ENCODE peak calls at places on chromosomes 1 and 21, in six cellular contexts. Y is T-helper 9 cell, E is amygdala, Z is activated T-helper 1 cell treated with Interleukin-2 at 50 U/mL for 16 hours, J is EH, X is NCI-H1436. S is an unnamed sample.

GRCh38 chr21:45522381-45522780 is 19.9 kb downstream of the SLC19A1 start:
- DNase-seq in Y (no peak), E (no peak), Z (no peak), J (no peak), X (no peak), S (no peak)

GRCh38 chr1:167095368-167095767 is 1.5 kb downstream of the STYXL2 start:
- DNase-seq in Y (no peak), E (no peak), Z (no peak), J (peak), X (no peak), S (no peak)

GRCh38 chr1:32405672-32406467 is 11.6 kb upstream of the BSDC1 start:
- DNase-seq in Y (no peak), E (no peak), Z (no peak), J (no peak), X (no peak), S (no peak)

GRCh38 chr1:65830306-65830705 is 37.6 kb downstream of the PDE4B start:
- DNase-seq in Y (no peak), E (no peak), Z (no peak), J (no peak), X (no peak), S (peak)

GRCh38 chr21:43733060-43733459 is 14.1 kb downstream of the PDXK start:
- DNase-seq in Y (peak), E (no peak), Z (no peak), J (no peak), X (no peak), S (no peak)

GRCh38 chr1:200866521-200866920 is 6.3 kb upstream of the GPR25 start:
- DNase-seq in Y (no peak), E (no peak), Z (no peak), J (no peak), X (no peak), S (peak)

GRCh38 chr1:84732520-84732919 is 42.3 kb upstream of the SSX2IP start:
- DNase-seq in Y (no peak), E (no peak), Z (no peak), J (no peak), X (no peak), S (no peak)

GRCh38 chr1:67844988-67845387 is 11.7 kb upstream of the GNG12 start:
- DNase-seq in Y (no peak), E (no peak), Z (no peak), J (no peak), X (no peak), S (no peak)

GRCh38 chr1:156852414-156852874 is 6.5 kb downstream of the INSRR start:
- DNase-seq in Y (no peak), E (peak), Z (no peak), J (peak), X (no peak), S (no peak)

GRCh38 chr1:39146681-39147080 is 57.8 kb upstream of the MACF1 start:
- DNase-seq in Y (no peak), E (no peak), Z (no peak), J (no peak), X (no peak), S (no peak)

GRCh38 chr21:34871026-34871908 is 177.8 kb downstream of the RUNX1 start:
- DNase-seq in Y (no peak), E (no peak), Z (no peak), J (no peak), X (no peak), S (no peak)

GRCh38 chr1:228309548-228310067 is 97.0 kb downstream of the TRIM11 start:
- DNase-seq in Y (no peak), E (no peak), Z (no peak), J (no peak), X (no peak), S (no peak)

GRCh38 chr1:207362962-207363858 is 41.7 kb downstream of the CD55 start:
- DNase-seq in Y (no peak), E (no peak), Z (no peak), J (peak), X (no peak), S (no peak)

GRCh38 chr1:211599250-211599649 is 20.3 kb upstream of the SLC30A1 start:
- DNase-seq in Y (no peak), E (no peak), Z (no peak), J (no peak), X (no peak), S (no peak)

GRCh38 chr1:85027242-85027983 is 20.9 kb downstream of the MCOLN3 start:
- DNase-seq in Y (peak), E (no peak), Z (no peak), J (peak), X (no peak), S (no peak)

GRCh38 chr1:165070675-165071074 is 285.8 kb downstream of the LMX1A start:
- DNase-seq in Y (no peak), E (no peak), Z (no peak), J (no peak), X (no peak), S (no peak)

GRCh38 chr1:243528459-243529120 is 272.7 kb downstream of the SDCCAG8 start:
- DNase-seq in Y (no peak), E (no peak), Z (no peak), J (no peak), X (no peak), S (no peak)

GRCh38 chr1:169696273-169697100 is 14.9 kb downstream of the SELL start:
- DNase-seq in Y (no peak), E (no peak), Z (no peak), J (no peak), X (no peak), S (no peak)

GRCh38 chr1:153071511-153071910 is at the start of gene SPRR2B:
- DNase-seq in Y (no peak), E (no peak), Z (no peak), J (no peak), X (no peak), S (no peak)

GRCh38 chr1:246567258-246568235 is 1.3 kb downstream of the CNST start:
- DNase-seq in Y (no peak), E (no peak), Z (no peak), J (peak), X (no peak), S (peak)

GRCh38 chr1:109620396-109620817 is 770 bp downstream of the AMPD2 start:
- DNase-seq in Y (no peak), E (no peak), Z (no peak), J (peak), X (no peak), S (peak)

GRCh38 chr1:172447641-172448040 is 3.8 kb upstream of the PIGC start:
- DNase-seq in Y (no peak), E (no peak), Z (no peak), J (no peak), X (no peak), S (no peak)

GRCh38 chr1:104646233-104646632 is 896.5 kb downstream of the AMY1C start:
- DNase-seq in Y (no peak), E (no peak), Z (no peak), J (no peak), X (no peak), S (no peak)

GRCh38 chr1:158045639-158046038 is 52.2 kb downstream of the KIRREL1 start:
- DNase-seq in Y (no peak), E (no peak), Z (no peak), J (peak), X (no peak), S (no peak)